ENCODE peak calls at places on chromosomes 1 and 21, in nine cellular contexts. One of them, this sample, is unnamed.

GRCh38 chr1:223062177-223062576 is 80.9 kb downstream of the TLR5 start:
- DNase-seq in GM12892: no peak
- DNase-seq in endothelial cell of umbilical vein: no peak
- DNase-seq in body of pancreas: no peak
- DNase-seq in lower leg skin: no peak
- DNase-seq in prostate gland: no peak
- DNase-seq in stomach: no peak
- DNase-seq in IMR-90: no peak
- DNase-seq in A549: no peak
- DNase-seq in this sample: no peak

GRCh38 chr1:92754000-92754787 is 30.7 kb downstream of the EVI5 start:
- DNase-seq in GM12892: no peak
- DNase-seq in endothelial cell of umbilical vein: no peak
- DNase-seq in body of pancreas: no peak
- DNase-seq in lower leg skin: no peak
- DNase-seq in prostate gland: no peak
- DNase-seq in stomach: no peak
- DNase-seq in IMR-90: peak; percentile 90
- DNase-seq in A549: no peak
- DNase-seq in this sample: peak; percentile 6

GRCh38 chr21:42156690-42157605 is 62.0 kb upstream of the ABCG1 start:
- DNase-seq in GM12892: no peak
- DNase-seq in endothelial cell of umbilical vein: peak; percentile 38
- DNase-seq in body of pancreas: peak; percentile 41
- DNase-seq in lower leg skin: no peak
- DNase-seq in prostate gland: peak; percentile 59
- DNase-seq in stomach: no peak
- DNase-seq in IMR-90: no peak
- DNase-seq in A549: no peak
- DNase-seq in this sample: no peak

GRCh38 chr21:33846141-33846540 is 69.5 kb downstream of the ATP5PO start:
- DNase-seq in GM12892: no peak
- DNase-seq in endothelial cell of umbilical vein: no peak
- DNase-seq in body of pancreas: no peak
- DNase-seq in lower leg skin: no peak
- DNase-seq in prostate gland: no peak
- DNase-seq in stomach: no peak
- DNase-seq in IMR-90: no peak
- DNase-seq in A549: no peak
- DNase-seq in this sample: no peak

GRCh38 chr1:12326986-12327385 is 97.2 kb downstream of the VPS13D start:
- DNase-seq in GM12892: no peak
- DNase-seq in endothelial cell of umbilical vein: no peak
- DNase-seq in body of pancreas: no peak
- DNase-seq in lower leg skin: no peak
- DNase-seq in prostate gland: no peak
- DNase-seq in stomach: no peak
- DNase-seq in IMR-90: no peak
- DNase-seq in A549: no peak
- DNase-seq in this sample: no peak

GRCh38 chr1:231836227-231836893 is 209.8 kb downstream of the DISC1 start:
- DNase-seq in GM12892: no peak
- DNase-seq in endothelial cell of umbilical vein: peak; percentile 6
- DNase-seq in body of pancreas: no peak
- DNase-seq in lower leg skin: no peak
- DNase-seq in prostate gland: no peak
- DNase-seq in stomach: no peak
- DNase-seq in IMR-90: no peak
- DNase-seq in A549: no peak
- DNase-seq in this sample: no peak

GRCh38 chr1:167926486-167926997 is 9.9 kb upstream of the DCAF6 start:
- DNase-seq in GM12892: no peak
- DNase-seq in endothelial cell of umbilical vein: no peak
- DNase-seq in body of pancreas: no peak
- DNase-seq in lower leg skin: no peak
- DNase-seq in prostate gland: no peak
- DNase-seq in stomach: peak; percentile 40
- DNase-seq in IMR-90: no peak
- DNase-seq in A549: peak; percentile 66
- DNase-seq in this sample: no peak

GRCh38 chr1:223207293-223208066 is 64.4 kb upstream of the TLR5 start:
- DNase-seq in GM12892: no peak
- DNase-seq in endothelial cell of umbilical vein: no peak
- DNase-seq in body of pancreas: no peak
- DNase-seq in lower leg skin: no peak
- DNase-seq in prostate gland: no peak
- DNase-seq in stomach: no peak
- DNase-seq in IMR-90: peak; percentile 34
- DNase-seq in A549: no peak
- DNase-seq in this sample: no peak

GRCh38 chr1:201506573-201507567 is at the start of gene CSRP1:
- DNase-seq in GM12892: peak; percentile 94
- DNase-seq in endothelial cell of umbilical vein: peak; percentile 74
- DNase-seq in body of pancreas: peak; percentile 93
- DNase-seq in lower leg skin: peak; percentile 76
- DNase-seq in prostate gland: peak; percentile 78
- DNase-seq in stomach: peak; percentile 90
- DNase-seq in IMR-90: peak; percentile 87
- DNase-seq in A549: peak; percentile 98
- DNase-seq in this sample: peak; percentile 93

GRCh38 chr1:112950426-112950825 is 5.6 kb downstream of the SLC16A1 start:
- DNase-seq in GM12892: no peak
- DNase-seq in endothelial cell of umbilical vein: no peak
- DNase-seq in body of pancreas: no peak
- DNase-seq in lower leg skin: no peak
- DNase-seq in prostate gland: no peak
- DNase-seq in stomach: no peak
- DNase-seq in IMR-90: no peak
- DNase-seq in A549: no peak
- DNase-seq in this sample: no peak

GRCh38 chr1:229031491-229032341 is 239.2 kb upstream of the RAB4A start:
- DNase-seq in GM12892: no peak
- DNase-seq in endothelial cell of umbilical vein: peak; percentile 26
- DNase-seq in body of pancreas: peak; percentile 54
- DNase-seq in lower leg skin: no peak
- DNase-seq in prostate gland: no peak
- DNase-seq in stomach: no peak
- DNase-seq in IMR-90: no peak
- DNase-seq in A549: no peak
- DNase-seq in this sample: no peak

GRCh38 chr1:230359992-230360391 is 66.1 kb downstream of the PGBD5 start:
- DNase-seq in GM12892: no peak
- DNase-seq in endothelial cell of umbilical vein: no peak
- DNase-seq in body of pancreas: no peak
- DNase-seq in lower leg skin: no peak
- DNase-seq in prostate gland: peak; percentile 20
- DNase-seq in stomach: no peak
- DNase-seq in IMR-90: peak; percentile 80
- DNase-seq in A549: no peak
- DNase-seq in this sample: no peak

GRCh38 chr1:234978397-234979291 is 150.0 kb downstream of the TOMM20 start:
- DNase-seq in GM12892: no peak
- DNase-seq in endothelial cell of umbilical vein: peak; percentile 86
- DNase-seq in body of pancreas: peak; percentile 45
- DNase-seq in lower leg skin: peak; percentile 71
- DNase-seq in prostate gland: no peak
- DNase-seq in stomach: peak; percentile 45
- DNase-seq in IMR-90: peak; percentile 93
- DNase-seq in A549: no peak
- DNase-seq in this sample: no peak

GRCh38 chr21:39156024-39156423 is 27.2 kb downstream of the PSMG1 start:
- DNase-seq in GM12892: no peak
- DNase-seq in endothelial cell of umbilical vein: no peak
- DNase-seq in body of pancreas: no peak
- DNase-seq in lower leg skin: no peak
- DNase-seq in prostate gland: no peak
- DNase-seq in stomach: no peak
- DNase-seq in IMR-90: peak; percentile 70
- DNase-seq in A549: no peak
- DNase-seq in this sample: peak; percentile 37

GRCh38 chr1:54168206-54168965 is 15.6 kb upstream of the CDCP2 start:
- DNase-seq in GM12892: no peak
- DNase-seq in endothelial cell of umbilical vein: no peak
- DNase-seq in body of pancreas: no peak
- DNase-seq in lower leg skin: no peak
- DNase-seq in prostate gland: no peak
- DNase-seq in stomach: no peak
- DNase-seq in IMR-90: no peak
- DNase-seq in A549: no peak
- DNase-seq in this sample: no peak

GRCh38 chr1:208239518-208240381 is 4.4 kb downstream of the PLXNA2 start:
- DNase-seq in GM12892: no peak
- DNase-seq in endothelial cell of umbilical vein: peak; percentile 35
- DNase-seq in body of pancreas: peak; percentile 77
- DNase-seq in lower leg skin: no peak
- DNase-seq in prostate gland: no peak
- DNase-seq in stomach: peak; percentile 67
- DNase-seq in IMR-90: no peak
- DNase-seq in A549: no peak
- DNase-seq in this sample: no peak

GRCh38 chr1:111463029-111463683 is 10.6 kb upstream of the C1orf162 start:
- DNase-seq in GM12892: no peak
- DNase-seq in endothelial cell of umbilical vein: no peak
- DNase-seq in body of pancreas: peak; percentile 76
- DNase-seq in lower leg skin: no peak
- DNase-seq in prostate gland: no peak
- DNase-seq in stomach: no peak
- DNase-seq in IMR-90: peak; percentile 84
- DNase-seq in A549: no peak
- DNase-seq in this sample: peak; percentile 27
- TF ChIP-seq POLR2A in GM12892: no peak
- TF ChIP-seq POLR2A in endothelial cell of umbilical vein: no peak
- TF ChIP-seq POLR2A in body of pancreas: no peak
- TF ChIP-seq POLR2A in lower leg skin: no peak
- TF ChIP-seq POLR2A in prostate gland: no peak
- TF ChIP-seq POLR2A in stomach: no peak
- TF ChIP-seq POLR2A in IMR-90: no peak
- TF ChIP-seq POLR2A in A549: no peak
- TF ChIP-seq POLR2A in this sample: no peak

DNA sequence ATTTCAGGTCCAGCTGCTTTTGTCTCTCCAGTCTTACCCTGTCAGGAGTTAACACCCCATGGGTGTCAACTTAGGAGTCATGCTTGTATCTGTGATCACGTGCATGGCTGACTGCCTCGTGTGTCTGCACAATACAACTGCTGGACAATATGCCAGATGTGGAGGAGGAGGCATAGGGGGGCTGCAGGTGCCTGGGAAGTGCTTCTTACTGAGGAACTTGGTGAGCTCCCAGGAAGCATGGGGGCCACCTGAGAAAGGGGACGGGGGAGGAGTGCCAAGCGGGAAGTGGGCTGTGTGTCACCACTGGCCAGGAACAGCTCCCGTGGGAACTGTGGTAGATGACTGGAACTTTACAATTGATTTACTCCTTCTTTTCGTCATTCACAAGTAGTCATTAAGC is 9.5 kb downstream of the RHEX start:
- DNase-seq in GM12892: no peak
- DNase-seq in endothelial cell of umbilical vein: no peak
- DNase-seq in body of pancreas: no peak
- DNase-seq in lower leg skin: no peak
- DNase-seq in prostate gland: no peak
- DNase-seq in stomach: no peak
- DNase-seq in IMR-90: no peak
- DNase-seq in A549: no peak
- DNase-seq in this sample: no peak
- TF ChIP-seq POLR2A in GM12892: no peak
- TF ChIP-seq POLR2A in endothelial cell of umbilical vein: no peak
- TF ChIP-seq POLR2A in body of pancreas: no peak
- TF ChIP-seq POLR2A in lower leg skin: no peak
- TF ChIP-seq POLR2A in prostate gland: no peak
- TF ChIP-seq POLR2A in stomach: no peak
- TF ChIP-seq POLR2A in IMR-90: no peak
- TF ChIP-seq POLR2A in A549: no peak
- TF ChIP-seq POLR2A in this sample: no peak

GRCh38 chr1:153024413-153024812 is 6.6 kb upstream of the SPRR1B start:
- DNase-seq in GM12892: no peak
- DNase-seq in endothelial cell of umbilical vein: no peak
- DNase-seq in body of pancreas: no peak
- DNase-seq in lower leg skin: no peak
- DNase-seq in prostate gland: no peak
- DNase-seq in stomach: no peak
- DNase-seq in IMR-90: no peak
- DNase-seq in A549: no peak
- DNase-seq in this sample: no peak

GRCh38 chr1:153028771-153029170 is 2.2 kb upstream of the SPRR1B start:
- DNase-seq in GM12892: no peak
- DNase-seq in endothelial cell of umbilical vein: no peak
- DNase-seq in body of pancreas: no peak
- DNase-seq in lower leg skin: no peak
- DNase-seq in prostate gland: no peak
- DNase-seq in stomach: no peak
- DNase-seq in IMR-90: no peak
- DNase-seq in A549: no peak
- DNase-seq in this sample: no peak

GRCh38 chr1:153025797-153026196 is 5.2 kb upstream of the SPRR1B start:
- DNase-seq in GM12892: no peak
- DNase-seq in endothelial cell of umbilical vein: no peak
- DNase-seq in body of pancreas: no peak
- DNase-seq in lower leg skin: no peak
- DNase-seq in prostate gland: no peak
- DNase-seq in stomach: no peak
- DNase-seq in IMR-90: no peak
- DNase-seq in A549: no peak
- DNase-seq in this sample: no peak

DNA sequence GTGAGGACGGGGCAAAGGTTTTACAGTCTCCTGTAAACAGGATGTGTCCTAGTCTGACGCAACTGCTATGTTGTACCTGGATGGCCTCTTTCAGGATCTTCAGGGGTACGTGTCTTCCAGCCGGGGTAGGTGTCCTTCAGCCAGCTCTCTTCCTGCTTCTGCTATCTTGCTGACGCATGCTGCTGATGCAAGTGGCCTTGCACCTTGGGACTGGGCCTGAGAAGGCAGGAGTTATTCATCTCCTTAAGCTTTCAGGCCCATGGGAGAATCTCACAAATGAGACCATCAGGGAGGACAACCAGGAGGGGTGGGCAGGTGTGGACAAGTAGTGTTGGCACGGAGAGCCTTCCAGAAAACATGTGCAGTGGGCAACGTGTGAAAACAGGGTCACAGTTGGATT is 7.9 kb upstream of the SPRR1B start:
- DNase-seq in GM12892: no peak
- DNase-seq in endothelial cell of umbilical vein: no peak
- DNase-seq in body of pancreas: no peak
- DNase-seq in lower leg skin: no peak
- DNase-seq in prostate gland: no peak
- DNase-seq in stomach: no peak
- DNase-seq in IMR-90: no peak
- DNase-seq in A549: no peak
- DNase-seq in this sample: no peak
- TF ChIP-seq POLR2A in GM12892: no peak
- TF ChIP-seq POLR2A in endothelial cell of umbilical vein: no peak
- TF ChIP-seq POLR2A in body of pancreas: no peak
- TF ChIP-seq POLR2A in lower leg skin: no peak
- TF ChIP-seq POLR2A in prostate gland: no peak
- TF ChIP-seq POLR2A in stomach: no peak
- TF ChIP-seq POLR2A in IMR-90: no peak
- TF ChIP-seq POLR2A in A549: no peak
- TF ChIP-seq POLR2A in this sample: no peak

DNA sequence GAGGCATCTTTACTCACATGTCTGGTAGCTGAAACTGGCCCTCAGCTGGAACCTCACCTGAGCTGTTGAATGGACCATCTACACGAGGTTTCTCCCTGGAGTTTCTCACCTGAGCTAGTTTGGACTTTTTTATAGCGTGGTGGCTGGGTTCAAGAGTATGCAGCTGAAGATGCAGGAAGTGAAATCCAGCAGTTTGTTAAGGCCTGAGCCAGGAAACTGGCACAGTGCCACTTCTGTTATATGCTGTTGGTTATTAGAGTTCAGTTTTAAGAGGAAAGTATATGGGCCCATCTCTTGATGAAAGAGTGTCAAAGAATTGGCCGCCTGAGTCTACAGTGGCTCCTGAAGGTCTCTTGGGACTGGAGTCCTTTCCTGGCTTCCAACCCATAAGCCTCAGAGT is 35.6 kb downstream of the STUM start:
- DNase-seq in GM12892: no peak
- DNase-seq in endothelial cell of umbilical vein: peak; percentile 18
- DNase-seq in body of pancreas: no peak
- DNase-seq in lower leg skin: no peak
- DNase-seq in prostate gland: no peak
- DNase-seq in stomach: no peak
- DNase-seq in IMR-90: no peak
- DNase-seq in A549: no peak
- DNase-seq in this sample: no peak
- TF ChIP-seq POLR2A in GM12892: no peak
- TF ChIP-seq POLR2A in endothelial cell of umbilical vein: no peak
- TF ChIP-seq POLR2A in body of pancreas: no peak
- TF ChIP-seq POLR2A in lower leg skin: no peak
- TF ChIP-seq POLR2A in prostate gland: no peak
- TF ChIP-seq POLR2A in stomach: no peak
- TF ChIP-seq POLR2A in IMR-90: no peak
- TF ChIP-seq POLR2A in A549: no peak
- TF ChIP-seq POLR2A in this sample: no peak

This sample was measured in H54.